ENCODE peak calls at places on chromosomes 11 and 22, in six cellular contexts. One of them, this sample, is unnamed.

GRCh38 chr11:110091995-110092576 is 1.1 kb upstream of the ZC3H12C start:
- DNase-seq in heart right ventricle: no peak
- DNase-seq in H9: no peak
- DNase-seq in IMR-90: no peak
- DNase-seq in cardiac muscle cell: no peak
- DNase-seq in CD4-positive, alpha-beta T cell: no peak
- DNase-seq in this sample: peak; percentile 4

GRCh38 chr11:19769820-19770219 is 57.2 kb downstream of the NAV2 start:
- DNase-seq in IMR-90: peak; percentile 66
- DNase-seq in CD4-positive, alpha-beta T cell: no peak
- DNase-seq in heart right ventricle: no peak
- DNase-seq in H9: no peak
- DNase-seq in cardiac muscle cell: no peak
- DNase-seq in this sample: peak; percentile 66

GRCh38 chr11:27688076-27688475 is 12.2 kb downstream of the BDNF start:
- DNase-seq in heart right ventricle: no peak
- DNase-seq in CD4-positive, alpha-beta T cell: no peak
- DNase-seq in H9: peak; percentile 81
- DNase-seq in IMR-90: no peak
- DNase-seq in cardiac muscle cell: no peak
- DNase-seq in this sample: no peak

GRCh38 chr11:76802621-76803020 is 19.5 kb downstream of the TSKU start:
- DNase-seq in H9: no peak
- DNase-seq in CD4-positive, alpha-beta T cell: no peak
- DNase-seq in heart right ventricle: no peak
- DNase-seq in cardiac muscle cell: no peak
- DNase-seq in IMR-90: no peak
- DNase-seq in this sample: no peak

GRCh38 chr11:26333906-26334305 is 2.0 kb downstream of the ANO3 start:
- DNase-seq in heart right ventricle: no peak
- DNase-seq in CD4-positive, alpha-beta T cell: no peak
- DNase-seq in IMR-90: no peak
- DNase-seq in H9: no peak
- DNase-seq in cardiac muscle cell: no peak
- DNase-seq in this sample: no peak

GRCh38 chr11:82889133-82890001 is 10.9 kb downstream of the PRCP start:
- DNase-seq in cardiac muscle cell: no peak
- DNase-seq in IMR-90: peak; percentile 7
- DNase-seq in H9: no peak
- DNase-seq in heart right ventricle: peak; percentile 12
- DNase-seq in CD4-positive, alpha-beta T cell: no peak
- DNase-seq in this sample: no peak

GRCh38 chr11:27239305-27239942 is 123.6 kb downstream of the CCDC34 start:
- DNase-seq in IMR-90: peak; percentile 62
- DNase-seq in cardiac muscle cell: no peak
- DNase-seq in H9: no peak
- DNase-seq in CD4-positive, alpha-beta T cell: no peak
- DNase-seq in heart right ventricle: no peak
- DNase-seq in this sample: peak; percentile 88

GRCh38 chr11:3341298-3341697 is 37.6 kb downstream of the ZNF195 start:
- DNase-seq in CD4-positive, alpha-beta T cell: peak; percentile 64
- DNase-seq in IMR-90: no peak
- DNase-seq in H9: peak; percentile 64
- DNase-seq in cardiac muscle cell: peak; percentile 72
- DNase-seq in heart right ventricle: peak; percentile 39
- DNase-seq in this sample: peak; percentile 53

GRCh38 chr11:10674440-10674855 is 19.1 kb downstream of the IRAG1 start:
- DNase-seq in H9: no peak
- DNase-seq in CD4-positive, alpha-beta T cell: no peak
- DNase-seq in IMR-90: no peak
- DNase-seq in cardiac muscle cell: no peak
- DNase-seq in heart right ventricle: no peak
- DNase-seq in this sample: no peak

GRCh38 chr11:15309296-15309695 is 194.6 kb downstream of the INSC start:
- DNase-seq in CD4-positive, alpha-beta T cell: no peak
- DNase-seq in cardiac muscle cell: no peak
- DNase-seq in H9: no peak
- DNase-seq in IMR-90: no peak
- DNase-seq in heart right ventricle: no peak
- DNase-seq in this sample: no peak

GRCh38 chr11:70270877-70271634 is 566 bp downstream of the PPFIA1 start:
- DNase-seq in IMR-90: peak; percentile 65
- DNase-seq in H9: peak; percentile 53
- DNase-seq in cardiac muscle cell: peak; percentile 73
- DNase-seq in CD4-positive, alpha-beta T cell: peak; percentile 40
- DNase-seq in heart right ventricle: peak; percentile 47
- DNase-seq in this sample: peak; percentile 11

GRCh38 chr11:66510990-66511339 is 530 bp downstream of the BBS1 start:
- DNase-seq in H9: no peak
- DNase-seq in heart right ventricle: no peak
- DNase-seq in cardiac muscle cell: no peak
- DNase-seq in CD4-positive, alpha-beta T cell: no peak
- DNase-seq in IMR-90: no peak
- DNase-seq in this sample: no peak
- H3K27ac ChIP-seq in H9: no peak overlapping the region
- H3K27ac ChIP-seq in heart right ventricle: no peak overlapping the region
- H3K27ac ChIP-seq in cardiac muscle cell: peak overlapping the region; percentile 83
- H3K27ac ChIP-seq in CD4-positive, alpha-beta T cell: no peak overlapping the region
- H3K27ac ChIP-seq in IMR-90: peak overlapping the region; percentile 10
- H3K27ac ChIP-seq in this sample: peak overlapping the region; percentile 21

GRCh38 chr22:24053481-24054226 is 42.5 kb downstream of the CABIN1 start:
- DNase-seq in H9: no peak
- DNase-seq in cardiac muscle cell: no peak
- DNase-seq in heart right ventricle: no peak
- DNase-seq in CD4-positive, alpha-beta T cell: no peak
- DNase-seq in IMR-90: no peak
- DNase-seq in this sample: no peak
- H3K27ac ChIP-seq in H9: no peak overlapping the region
- H3K27ac ChIP-seq in cardiac muscle cell: no peak overlapping the region
- H3K27ac ChIP-seq in heart right ventricle: no peak overlapping the region
- H3K27ac ChIP-seq in CD4-positive, alpha-beta T cell: no peak overlapping the region
- H3K27ac ChIP-seq in IMR-90: no peak overlapping the region
- H3K27ac ChIP-seq in this sample: no peak overlapping the region

GRCh38 chr22:20866716-20867115 is 7.9 kb downstream of the SNAP29 start:
- DNase-seq in CD4-positive, alpha-beta T cell: no peak
- DNase-seq in H9: no peak
- DNase-seq in cardiac muscle cell: no peak
- DNase-seq in heart right ventricle: no peak
- DNase-seq in IMR-90: peak; percentile 28
- DNase-seq in this sample: no peak

GRCh38 chr22:20865869-20866445 is 7.2 kb downstream of the SNAP29 start:
- DNase-seq in heart right ventricle: no peak
- DNase-seq in cardiac muscle cell: no peak
- DNase-seq in CD4-positive, alpha-beta T cell: no peak
- DNase-seq in H9: no peak
- DNase-seq in IMR-90: no peak
- DNase-seq in this sample: no peak

GRCh38 chr22:20869234-20869633 is 10.4 kb downstream of the SNAP29 start:
- DNase-seq in heart right ventricle: no peak
- DNase-seq in cardiac muscle cell: no peak
- DNase-seq in IMR-90: no peak
- DNase-seq in H9: no peak
- DNase-seq in CD4-positive, alpha-beta T cell: no peak
- DNase-seq in this sample: no peak

GRCh38 chr22:20868225-20868944 is 9.6 kb downstream of the SNAP29 start:
- DNase-seq in CD4-positive, alpha-beta T cell: no peak
- DNase-seq in H9: no peak
- DNase-seq in IMR-90: peak; percentile 58
- DNase-seq in cardiac muscle cell: no peak
- DNase-seq in heart right ventricle: no peak
- DNase-seq in this sample: no peak

GRCh38 chr22:20867179-20868099 is 8.6 kb downstream of the SNAP29 start:
- DNase-seq in heart right ventricle: peak; percentile 35
- DNase-seq in cardiac muscle cell: peak; percentile 31
- DNase-seq in CD4-positive, alpha-beta T cell: no peak
- DNase-seq in IMR-90: peak; percentile 46
- DNase-seq in H9: no peak
- DNase-seq in this sample: no peak
- H3K27ac ChIP-seq in heart right ventricle: peak overlapping the region; percentile 80
- H3K27ac ChIP-seq in cardiac muscle cell: peak overlapping the region; percentile 89
- H3K27ac ChIP-seq in CD4-positive, alpha-beta T cell: no peak overlapping the region
- H3K27ac ChIP-seq in IMR-90: peak overlapping the region; percentile 88
- H3K27ac ChIP-seq in H9: no peak overlapping the region
- H3K27ac ChIP-seq in this sample: no peak overlapping the region

GRCh38 chr22:39232806-39233735 is 11.7 kb downstream of the PDGFB start:
- DNase-seq in IMR-90: no peak
- DNase-seq in H9: no peak
- DNase-seq in heart right ventricle: no peak
- DNase-seq in cardiac muscle cell: no peak
- DNase-seq in CD4-positive, alpha-beta T cell: no peak
- DNase-seq in this sample: no peak
- H3K27ac ChIP-seq in IMR-90: no peak overlapping the region
- H3K27ac ChIP-seq in H9: no peak overlapping the region
- H3K27ac ChIP-seq in heart right ventricle: peak overlapping the region; percentile 81
- H3K27ac ChIP-seq in cardiac muscle cell: peak overlapping the region; percentile 88
- H3K27ac ChIP-seq in CD4-positive, alpha-beta T cell: no peak overlapping the region
- H3K27ac ChIP-seq in this sample: no peak overlapping the region

DNA sequence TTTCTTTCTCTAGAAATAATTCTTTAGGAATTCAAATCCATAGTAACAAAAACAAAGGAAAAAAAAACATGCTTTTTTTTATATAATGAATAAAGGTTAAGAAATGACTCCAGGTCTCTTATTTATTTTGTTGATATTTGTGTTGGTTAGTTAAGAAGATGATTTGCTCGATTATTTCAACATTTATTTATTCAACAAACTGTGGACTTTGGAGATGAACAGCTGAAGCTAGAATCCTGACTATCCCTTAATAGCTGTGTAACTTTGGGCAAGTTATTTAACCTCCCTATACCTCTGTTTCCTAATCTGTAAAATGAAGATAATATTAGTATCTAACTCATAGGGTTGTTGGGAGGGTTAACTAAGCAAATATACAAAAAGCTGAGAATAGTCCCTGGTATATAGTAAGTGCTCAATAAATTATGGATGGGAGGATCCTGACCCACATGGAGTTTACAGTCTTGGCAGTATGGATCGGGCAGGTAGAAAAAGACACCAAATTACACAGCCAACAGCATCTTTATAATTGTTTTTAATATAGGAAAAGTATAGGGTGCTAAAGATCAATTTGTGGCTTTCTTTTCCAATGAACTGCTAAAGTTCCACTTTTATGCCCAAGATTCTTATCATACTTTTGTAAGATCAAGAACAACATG is 1.4 kb upstream of the CAT start:
- DNase-seq in IMR-90: no peak
- DNase-seq in cardiac muscle cell: no peak
- DNase-seq in H9: no peak
- DNase-seq in heart right ventricle: no peak
- DNase-seq in CD4-positive, alpha-beta T cell: no peak
- DNase-seq in this sample: no peak
- H3K27ac ChIP-seq in IMR-90: no peak overlapping the region
- H3K27ac ChIP-seq in cardiac muscle cell: no peak overlapping the region
- H3K27ac ChIP-seq in H9: no peak overlapping the region
- H3K27ac ChIP-seq in heart right ventricle: no peak overlapping the region
- H3K27ac ChIP-seq in CD4-positive, alpha-beta T cell: no peak overlapping the region
- H3K27ac ChIP-seq in this sample: no peak overlapping the region

GRCh38 chr11:130054966-130055365 is 14.7 kb upstream of the APLP2 start:
- DNase-seq in heart right ventricle: no peak
- DNase-seq in CD4-positive, alpha-beta T cell: no peak
- DNase-seq in IMR-90: no peak
- DNase-seq in cardiac muscle cell: no peak
- DNase-seq in H9: no peak
- DNase-seq in this sample: no peak
- H3K27ac ChIP-seq in heart right ventricle: no peak overlapping the region
- H3K27ac ChIP-seq in CD4-positive, alpha-beta T cell: no peak overlapping the region
- H3K27ac ChIP-seq in IMR-90: no peak overlapping the region
- H3K27ac ChIP-seq in cardiac muscle cell: no peak overlapping the region
- H3K27ac ChIP-seq in H9: no peak overlapping the region
- H3K27ac ChIP-seq in this sample: no peak overlapping the region

GRCh38 chr11:114259551-114259983 is 36.6 kb upstream of the NNMT start:
- DNase-seq in CD4-positive, alpha-beta T cell: no peak
- DNase-seq in IMR-90: no peak
- DNase-seq in cardiac muscle cell: no peak
- DNase-seq in H9: no peak
- DNase-seq in heart right ventricle: no peak
- DNase-seq in this sample: no peak
- H3K27ac ChIP-seq in CD4-positive, alpha-beta T cell: no peak overlapping the region
- H3K27ac ChIP-seq in IMR-90: no peak overlapping the region
- H3K27ac ChIP-seq in cardiac muscle cell: no peak overlapping the region
- H3K27ac ChIP-seq in H9: no peak overlapping the region
- H3K27ac ChIP-seq in heart right ventricle: no peak overlapping the region
- H3K27ac ChIP-seq in this sample: no peak overlapping the region

This sample was measured in SJCRH30.